ENCODE peak calls at places on chromosome 16, in eight cellular contexts. Q is thyroid gland; P is activated naive CD4-positive, alpha-beta T cell treated with anti-CD3 and anti-CD28 coated beads for 36 hours; H is cerebellar cortex; J is Ammon's horn; O is mesothelial cell of epicardium; S is posterior cingulate gyrus; E is NB4. C is an unnamed sample.

GRCh38 chr16:48949636-48950035 is 332.0 kb downstream of the CBLN1 start:
- DNase-seq in E (peak), S (no peak), Q (no peak), H (no peak), J (no peak), P (no peak), O (no peak), C (no peak)

GRCh38 chr16:12158428-12158827 is 181.9 kb downstream of the SNX29 start:
- DNase-seq in H (no peak), O (no peak), P (no peak), J (no peak), Q (no peak), S (no peak), E (no peak), C (no peak)

GRCh38 chr16:51542856-51543510 is 391.9 kb upstream of the SALL1 start:
- DNase-seq in Q (peak), E (no peak), H (no peak), O (no peak), P (no peak), S (no peak), J (no peak), C (no peak)

GRCh38 chr16:29757950-29758466 is 12.2 kb upstream of the C16orf54 start:
- DNase-seq in Q (peak), P (no peak), S (no peak), O (no peak), E (peak), J (no peak), H (no peak), C (no peak)

GRCh38 chr16:1428511-1428910 is 2.4 kb upstream of the PERCC1 start:
- DNase-seq in J (no peak), O (no peak), P (peak), Q (no peak), S (no peak), H (no peak), E (peak), C (peak)

GRCh38 chr16:7964717-7965116 is 625.6 kb downstream of the TMEM114 start:
- DNase-seq in P (no peak), H (no peak), S (no peak), J (no peak), O (no peak), Q (no peak), E (no peak), C (no peak)

GRCh38 chr16:86038923-86039310 is 140.0 kb downstream of the IRF8 start:
- DNase-seq in P (no peak), E (peak), O (no peak), H (no peak), J (no peak), Q (no peak), S (no peak), C (peak)

GRCh38 chr16:11232852-11233726 is 22.9 kb downstream of the SOCS1 start:
- DNase-seq in J (peak), H (peak), Q (peak), E (no peak), P (peak), S (no peak), O (no peak), C (peak)

GRCh38 chr16:16184594-16184993 is 38.7 kb downstream of the ABCC6 start:
- DNase-seq in Q (no peak), E (no peak), J (no peak), H (no peak), S (no peak), O (no peak), P (no peak), C (no peak)

GRCh38 chr16:67184453-67185002 is 765 bp upstream of the MATCAP1 start:
- DNase-seq in O (no peak), H (no peak), S (no peak), J (no peak), E (no peak), Q (no peak), P (no peak), C (no peak)

C was measured in activated CD8-positive, alpha-beta T cell treated with anti-CD3 and anti-CD28 coated beads for 36 hours.